ENCODE peak calls at places on chromosomes 6 and 20, in four cellular contexts. K is sigmoid colon, X is breast epithelium, L is prostate gland. B is an unnamed sample. For H3K36me3, the result is how much of the 10 kb centered on the place peaks cover.

GRCh38 chr6:26493258-26493657 is 6.8 kb upstream of the BTN1A1 start:
- DNase-seq in X (no peak), K (no peak), L (no peak), B (no peak)

GRCh38 chr6:68575765-68576439 is 59.2 kb upstream of the ADGRB3 start:
- DNase-seq in X (no peak), K (peak), L (no peak), B (peak)

GRCh38 chr6:157759028-157759427 is 64.0 kb upstream of the SNX9 start:
- DNase-seq in K (no peak), L (no peak), X (no peak), B (no peak)

GRCh38 chr6:100796049-100796823 is 84.9 kb downstream of the ASCC3 start:
- DNase-seq in L (no peak), X (no peak), K (no peak), B (no peak)

GRCh38 chr6:18823782-18824386 is 436.7 kb downstream of the RNF144B start:
- DNase-seq in K (no peak), L (no peak), X (no peak), B (no peak)

GRCh38 chr6:30450908-30451818 is 38.1 kb upstream of the HLA-E start:
- DNase-seq in K (peak), X (no peak), L (no peak), B (peak)

GRCh38 chr6:111559193-111560097 is 46.2 kb downstream of the TRAF3IP2 start:
- DNase-seq in X (no peak), L (no peak), K (no peak), B (no peak)

GRCh38 chr6:143006787-143007186 is 53.9 kb upstream of the AIG1 start:
- DNase-seq in X (no peak), K (no peak), L (no peak), B (no peak)

GRCh38 chr6:113997106-113997505 is 26.2 kb upstream of the HDAC2 start:
- DNase-seq in X (no peak), K (no peak), L (no peak), B (no peak)

GRCh38 chr20:47063407-47063806 is 168.8 kb downstream of the EYA2 start:
- DNase-seq in K (no peak), X (no peak), L (peak), B (no peak)
- TF ChIP-seq POLR2AphosphoS5 in K (no peak), X (no peak), L (no peak), B (no peak)

DNA sequence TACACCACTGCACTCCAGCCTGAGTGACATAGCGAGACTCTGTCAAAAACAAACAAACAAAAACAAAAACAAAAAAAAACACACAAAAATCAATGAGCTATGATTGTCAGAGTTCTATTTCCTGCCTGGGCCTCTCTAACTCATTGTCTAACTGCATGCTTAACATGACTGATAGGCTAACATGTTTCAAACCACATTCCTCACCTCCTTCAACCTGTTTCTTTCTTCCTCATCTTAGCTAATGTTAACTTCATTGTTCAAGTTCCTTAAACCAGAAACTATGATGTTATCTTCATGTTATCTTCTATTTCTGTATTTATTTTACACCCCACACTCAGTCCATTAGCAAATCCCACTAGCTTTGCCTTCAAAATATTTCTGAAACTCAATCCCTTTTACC is 41.5 kb downstream of the BEND6 start:
- DNase-seq in K (no peak), L (no peak), X (no peak), B (no peak)
- H3K36me3 ChIP-seq in K (under half), L (under half), X (under half), B (under half)

GRCh38 chr6:41682497-41682961 is 44.3 kb downstream of the MDFI start:
- DNase-seq in L (no peak), X (no peak), K (no peak), B (peak)

GRCh38 chr6:41683460-41684310 is 45.4 kb downstream of the MDFI start:
- DNase-seq in X (peak), K (peak), L (peak), B (peak)

GRCh38 chr6:41682966-41683459 is 44.7 kb downstream of the MDFI start:
- DNase-seq in L (no peak), X (no peak), K (no peak), B (no peak)

GRCh38 chr6:41680182-41680965 is 42.1 kb downstream of the MDFI start:
- DNase-seq in X (no peak), L (no peak), K (no peak), B (peak)

GRCh38 chr6:41682056-41682477 is 43.8 kb downstream of the MDFI start:
- DNase-seq in X (peak), L (peak), K (peak), B (peak)
- TF ChIP-seq POLR2AphosphoS5 in X (no peak), L (peak), K (peak), B (peak)

GRCh38 chr6:52373294-52373693 is 11.3 kb downstream of the PAQR8 start:
- DNase-seq in K (no peak), L (no peak), X (no peak), B (no peak)

GRCh38 chr6:52371656-52372151 is 9.8 kb downstream of the PAQR8 start:
- DNase-seq in K (no peak), L (no peak), X (no peak), B (no peak)

GRCh38 chr6:52375780-52376556 is 14.0 kb downstream of the PAQR8 start:
- DNase-seq in X (no peak), K (no peak), L (no peak), B (no peak)

GRCh38 chr6:52376763-52377162 is 14.8 kb downstream of the PAQR8 start:
- DNase-seq in X (no peak), K (no peak), L (no peak), B (no peak)

DNA sequence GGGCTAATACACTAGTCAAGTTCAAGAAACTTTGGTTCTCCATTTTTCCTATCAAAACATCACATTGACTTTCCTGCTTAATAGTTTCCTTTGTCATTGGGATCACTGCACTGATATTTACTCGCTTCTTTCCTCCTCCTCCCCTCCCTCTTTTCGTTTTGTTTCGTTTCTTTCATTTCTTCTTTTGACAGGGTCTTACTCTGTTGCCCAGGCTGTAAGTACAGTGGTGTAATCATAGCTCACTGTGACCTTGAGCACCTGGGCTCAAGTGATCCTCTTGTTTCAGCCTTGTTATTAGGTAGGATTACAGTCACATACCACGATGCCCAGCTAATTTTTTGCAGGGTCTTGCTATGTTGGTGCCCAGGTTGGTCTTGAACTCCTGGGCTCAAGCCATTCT is 12.3 kb downstream of the PAQR8 start:
- DNase-seq in K (no peak), X (no peak), L (no peak), B (no peak)
- H3K36me3 ChIP-seq in K (under half), X (under half), L (under half), B (under half)

DNA sequence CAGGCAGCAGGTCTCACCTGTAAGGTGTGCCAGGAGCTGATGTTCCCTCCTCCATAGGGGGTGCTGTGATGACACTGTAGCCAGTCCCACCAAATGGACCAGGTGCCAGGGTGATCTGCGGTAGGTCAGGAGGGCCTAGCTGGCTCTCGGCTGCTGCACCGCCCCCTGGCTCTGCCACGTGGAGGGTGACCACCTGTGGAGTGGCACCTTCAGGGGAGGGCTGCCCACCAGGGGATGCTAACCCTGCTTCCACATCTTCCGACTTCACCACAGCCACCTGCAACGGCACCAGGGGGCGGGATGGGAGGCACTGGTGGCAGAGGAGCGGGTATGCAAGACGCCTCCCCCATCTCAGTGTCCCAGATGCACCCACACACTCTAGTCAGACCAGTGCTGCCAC is 18.3 kb downstream of the ZNF335 start:
- DNase-seq in K (peak), X (no peak), L (no peak), B (peak)
- TF ChIP-seq POLR2AphosphoS5 in K (no peak), X (no peak), L (no peak), B (peak)